ENCODE peak calls at places on chromosomes 13 and 19, in nine cellular contexts. T is psoas muscle, D is astrocyte of the spinal cord, U is AG04450, P is fibroblast of lung, M is lower leg skin, B is SK-N-SH, K is upper lobe of right lung, O is mucosa of descending colon. V is an unnamed sample.

GRCh38 chr13:43124495-43124894 is 101.1 kb downstream of the DNAJC15 start:
- DNase-seq in T (no peak), D (no peak), U (no peak), P (no peak), M (no peak), B (no peak), K (no peak), O (no peak), V (no peak)

GRCh38 chr13:98746968-98747367 is 5.5 kb downstream of the SLC15A1 start:
- DNase-seq in T (no peak), D (no peak), U (no peak), P (no peak), M (no peak), B (no peak), K (no peak), O (no peak), V (peak)

GRCh38 chr19:6062961-6063575 is 47.2 kb downstream of the RFX2 start:
- DNase-seq in T (no peak), D (no peak), U (no peak), P (no peak), M (no peak), B (no peak), K (no peak), O (no peak), V (no peak)

GRCh38 chr13:91946498-91947070 is 548.2 kb downstream of the GPC5 start:
- DNase-seq in T (no peak), D (peak), U (no peak), P (peak), M (no peak), B (peak), K (no peak), O (no peak), V (peak)

GRCh38 chr13:47930649-47931165 is 70.4 kb downstream of the SUCLA2 start:
- DNase-seq in T (no peak), D (no peak), U (no peak), P (no peak), M (no peak), B (no peak), K (no peak), O (no peak), V (no peak)

GRCh38 chr19:16335226-16335625 is 10.6 kb downstream of the KLF2 start:
- DNase-seq in T (no peak), D (no peak), U (no peak), P (no peak), M (no peak), B (no peak), K (no peak), O (no peak), V (no peak)

GRCh38 chr19:6238643-6239281 is 41.0 kb downstream of the MLLT1 start:
- DNase-seq in T (peak), D (peak), U (no peak), P (peak), M (no peak), B (no peak), K (peak), O (peak), V (peak)

GRCh38 chr19:33472696-33473624 is 48.6 kb downstream of the PEPD start:
- DNase-seq in T (no peak), D (peak), U (peak), P (peak), M (no peak), B (no peak), K (peak), O (no peak), V (peak)

GRCh38 chr13:77779461-77780272 is 82.2 kb downstream of the SLAIN1 start:
- DNase-seq in T (no peak), D (peak), U (peak), P (peak), M (peak), B (peak), K (no peak), O (no peak), V (peak)

GRCh38 chr13:21684576-21684975 is 13.7 kb downstream of the FGF9 start:
- DNase-seq in T (no peak), D (no peak), U (no peak), P (peak), M (no peak), B (no peak), K (no peak), O (no peak), V (no peak)

GRCh38 chr19:53521373-53522202 is 16.4 kb upstream of the ZNF331 start:
- DNase-seq in T (no peak), D (no peak), U (no peak), P (no peak), M (no peak), B (peak), K (no peak), O (no peak), V (no peak)

GRCh38 chr13:50276550-50276949 is 261.3 kb downstream of the KCNRG start:
- DNase-seq in T (no peak), D (no peak), U (no peak), P (no peak), M (no peak), B (no peak), K (no peak), O (no peak), V (no peak)

GRCh38 chr13:34031629-34032028 is 213.7 kb downstream of the RFC3 start:
- DNase-seq in T (no peak), D (no peak), U (no peak), P (no peak), M (no peak), B (no peak), K (no peak), O (no peak), V (no peak)

GRCh38 chr13:72808917-72809500 is 27.1 kb downstream of the PIBF1 start:
- DNase-seq in T (no peak), D (peak), U (no peak), P (peak), M (no peak), B (peak), K (no peak), O (no peak), V (peak)

GRCh38 chr19:12137541-12137940 is 2.6 kb downstream of the ZNF20 start:
- DNase-seq in T (no peak), D (no peak), U (no peak), P (no peak), M (no peak), B (no peak), K (no peak), O (no peak), V (no peak)

GRCh38 chr13:33289966-33290365 is 4.4 kb upstream of the STARD13 start:
- DNase-seq in T (no peak), D (no peak), U (no peak), P (no peak), M (no peak), B (no peak), K (no peak), O (no peak), V (no peak)

DNA sequence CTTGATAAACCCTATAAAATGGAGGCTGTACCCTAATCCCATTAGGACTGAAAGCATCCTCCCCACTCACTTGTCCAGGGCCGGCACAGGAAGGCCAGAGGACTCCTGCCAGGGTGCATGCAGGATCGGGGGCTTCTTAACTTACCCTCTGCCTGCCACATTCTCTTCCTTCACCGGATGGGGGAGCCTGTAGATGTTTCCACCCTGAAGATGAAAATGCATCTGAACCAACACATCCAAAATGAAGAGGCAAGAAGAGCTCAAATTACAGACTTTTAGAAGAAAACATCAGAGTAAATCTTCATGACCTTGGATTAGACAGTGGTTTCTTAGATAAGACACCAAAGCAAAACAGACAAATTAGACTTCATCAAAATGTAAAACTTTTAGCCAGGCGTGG is 25.9 kb upstream of the NAPA start:
- DNase-seq in T (no peak), D (peak), U (peak), P (peak), M (no peak), B (no peak), K (peak), O (no peak), V (peak)
- TF ChIP-seq CTCF in T (peak), D (peak), U (peak), P (peak), M (no peak), B (peak), K (no peak), O (no peak), V (peak)

DNA sequence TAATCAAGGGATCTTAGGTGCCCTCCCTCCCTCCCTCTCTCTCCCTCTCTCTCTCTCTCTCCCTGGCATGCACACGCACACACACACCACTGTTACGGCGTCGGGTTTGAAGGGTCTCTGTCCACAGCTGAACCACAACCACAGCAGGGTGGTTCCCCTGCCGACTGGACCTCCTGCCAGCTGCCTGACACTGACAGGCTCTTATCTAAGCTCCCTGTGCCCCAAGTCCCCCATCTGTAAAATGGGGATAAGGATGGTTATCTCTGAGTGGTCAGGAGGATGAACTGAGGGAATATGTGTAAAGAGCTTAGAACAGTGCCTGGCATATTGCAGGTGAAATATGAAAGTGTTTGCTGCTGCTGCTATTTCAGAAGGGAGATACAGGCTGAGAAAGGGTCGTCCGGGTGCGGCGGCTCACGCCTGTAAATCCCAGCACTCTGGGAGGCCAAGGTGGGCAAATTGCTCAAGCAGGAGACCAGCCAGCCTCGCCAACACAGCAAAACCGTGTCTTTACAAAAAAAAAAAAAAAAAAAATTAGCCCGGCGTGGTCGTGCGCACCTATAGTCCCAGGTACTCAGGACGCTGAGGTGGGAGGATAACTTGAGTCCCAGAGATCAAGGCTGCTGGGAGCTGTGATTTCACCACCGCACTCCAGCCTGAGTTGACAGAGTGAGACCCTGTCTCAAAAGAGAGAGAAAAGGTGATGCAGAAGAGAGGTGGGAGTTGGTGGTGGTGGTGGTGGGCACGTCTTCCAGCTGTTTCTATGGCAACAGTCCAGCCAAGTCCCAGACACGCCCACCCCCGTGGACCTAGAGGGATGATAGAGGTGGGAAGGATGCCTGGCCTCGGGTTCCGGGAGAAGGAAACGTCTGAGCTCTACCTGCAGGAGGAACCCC is 972 bp upstream of the SHISA7 start:
- DNase-seq in T (no peak), D (no peak), U (no peak), P (no peak), M (no peak), B (no peak), K (no peak), O (no peak), V (no peak)
- H3K4me3 ChIP-seq in T (no peak), D (no peak), U (no peak), P (no peak), M (no peak), B (no peak), K (no peak), O (no peak), V (no peak)

GRCh38 chr19:9329999-9330398 is 6.0 kb downstream of the ZNF559 start:
- DNase-seq in T (no peak), D (no peak), U (no peak), P (no peak), M (no peak), B (no peak), K (no peak), O (no peak), V (no peak)

GRCh38 chr19:9323557-9323918 is 441 bp upstream of the ZNF559 start:
- DNase-seq in T (peak), D (peak), U (peak), P (peak), M (peak), B (peak), K (peak), O (no peak), V (peak)

GRCh38 chr19:9321338-9321737 is 2.6 kb upstream of the ZNF559 start:
- DNase-seq in T (no peak), D (no peak), U (no peak), P (no peak), M (no peak), B (no peak), K (no peak), O (no peak), V (no peak)

GRCh38 chr19:9324584-9324962 is 594 bp downstream of the ZNF559 start:
- DNase-seq in T (no peak), D (no peak), U (no peak), P (no peak), M (no peak), B (peak), K (no peak), O (no peak), V (no peak)

GRCh38 chr19:9323919-9324583 is at the start of gene ZNF559:
- DNase-seq in T (peak), D (peak), U (peak), P (peak), M (peak), B (peak), K (peak), O (peak), V (peak)
- TF ChIP-seq CTCF in T (no peak), D (peak), U (peak), P (peak), M (no peak), B (peak), K (peak), O (no peak), V (peak)

GRCh38 chr19:2866495-2867024 is 575 bp upstream of the ZNF556 start:
- DNase-seq in T (no peak), D (no peak), U (no peak), P (no peak), M (no peak), B (no peak), K (no peak), O (no peak), V (no peak)
- H3K4me3 ChIP-seq in T (peak), D (no peak), U (no peak), P (no peak), M (no peak), B (peak), K (no peak), O (no peak), V (no peak)

DNA sequence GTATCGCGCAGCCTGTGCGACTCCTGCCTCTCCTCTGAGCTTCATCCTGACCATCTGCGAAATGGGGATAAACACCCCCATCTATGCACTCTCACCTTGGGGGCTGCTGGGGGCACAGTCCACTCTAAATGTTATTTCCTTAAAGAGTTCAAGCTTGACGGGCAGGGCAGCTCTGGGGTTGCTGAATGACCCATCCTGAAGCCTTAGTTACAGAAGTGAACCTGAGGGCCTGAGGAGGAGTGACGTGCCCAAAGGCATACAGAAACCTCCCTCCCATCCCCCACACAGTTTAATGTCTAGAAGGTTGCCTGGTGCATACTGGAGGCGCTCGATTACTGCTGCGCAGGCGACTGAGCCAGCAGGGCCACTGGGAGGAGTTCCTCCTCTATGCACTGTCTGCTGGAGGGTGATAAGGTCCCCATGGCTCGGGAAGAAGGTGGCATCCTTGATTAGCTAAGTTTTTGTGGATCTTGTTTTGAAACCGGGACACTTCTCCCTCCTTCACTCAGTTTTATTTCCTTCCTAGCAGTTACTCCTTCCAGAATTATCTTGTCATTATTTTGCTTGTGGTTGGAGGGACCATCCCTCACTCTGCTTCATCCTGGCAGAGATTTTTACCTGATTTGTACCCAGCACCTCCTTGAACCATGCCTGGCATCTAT is 572 bp upstream of the FKBP8 start:
- DNase-seq in T (no peak), D (peak), U (no peak), P (peak), M (peak), B (no peak), K (peak), O (peak), V (peak)
- TF ChIP-seq CTCF in T (no peak), D (no peak), U (no peak), P (no peak), M (no peak), B (no peak), K (no peak), O (no peak), V (no peak)

GRCh38 chr19:20244356-20244755 is 77.3 kb downstream of the ZNF486 start:
- DNase-seq in T (no peak), D (no peak), U (no peak), P (no peak), M (no peak), B (no peak), K (no peak), O (no peak), V (no peak)
- H3K4me3 ChIP-seq in T (no peak), D (no peak), U (no peak), P (no peak), M (no peak), B (no peak), K (no peak), O (no peak), V (no peak)

GRCh38 chr19:18273566-18274302 is 518 bp downstream of the IQCN start:
- DNase-seq in T (no peak), D (no peak), U (no peak), P (no peak), M (no peak), B (no peak), K (no peak), O (no peak), V (no peak)

GRCh38 chr19:18278521-18279265 is 2.7 kb downstream of the JUND start:
- DNase-seq in T (no peak), D (peak), U (no peak), P (no peak), M (no peak), B (no peak), K (no peak), O (peak), V (peak)

GRCh38 chr19:18274303-18274775 is at the start of gene IQCN:
- DNase-seq in T (no peak), D (peak), U (no peak), P (peak), M (no peak), B (no peak), K (no peak), O (peak), V (peak)

GRCh38 chr19:18271433-18271841 is 2.8 kb downstream of the IQCN start:
- DNase-seq in T (no peak), D (no peak), U (no peak), P (no peak), M (no peak), B (no peak), K (no peak), O (no peak), V (no peak)

DNA sequence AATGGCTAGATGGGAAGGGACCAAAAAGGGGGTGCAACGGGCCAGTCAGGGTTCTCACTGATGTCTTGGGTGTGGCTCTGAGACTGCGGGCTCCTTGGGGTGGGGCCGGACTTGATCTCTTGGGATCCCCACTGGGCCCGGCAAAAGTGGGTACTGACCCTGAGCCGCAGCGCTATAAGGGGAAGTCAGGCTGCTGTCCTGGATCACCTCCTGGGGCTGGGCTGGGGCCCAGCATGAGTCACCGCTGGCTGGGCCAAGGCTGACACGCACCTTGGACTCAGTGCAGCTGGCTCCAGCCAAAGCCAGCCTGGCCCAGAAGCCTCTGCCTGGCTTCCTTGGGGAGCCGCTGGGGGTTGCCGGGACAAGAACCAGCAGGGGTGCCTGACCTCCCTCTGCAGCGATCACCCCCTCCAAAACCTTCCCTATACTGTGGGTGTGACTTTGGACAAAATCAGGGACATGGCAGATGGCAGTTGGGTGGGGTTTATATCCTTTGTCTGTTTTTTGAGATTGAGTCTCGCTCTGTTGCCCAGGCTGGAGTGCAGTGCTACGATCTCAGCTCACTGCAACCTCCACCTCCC is 614 bp upstream of the IQCN start:
- DNase-seq in T (peak), D (peak), U (no peak), P (peak), M (peak), B (no peak), K (peak), O (peak), V (peak)
- TF ChIP-seq CTCF in T (no peak), D (no peak), U (peak), P (no peak), M (no peak), B (no peak), K (no peak), O (no peak), V (no peak)

V was measured in fibroblast of pulmonary artery.